ENCODE peak calls at places on chromosomes 3 and 15, in eight cellular contexts. E is WTC11, N is C1 segment of cervical spinal cord, M is HFF-Myc, F is NCI-H748 treated with DMSO at 0.1 percent for 48 hours, W is NCI-H524 treated with DMSO at 0.1 percent for 48 hours, S is cardiac muscle cell, H is Caki2. Y is an unnamed sample.

GRCh38 chr3:189806171-189806951 is 175.2 kb downstream of the TP63 start:
- DNase-seq in H (no peak), M (no peak), W (no peak), S (peak), N (no peak), E (peak), F (no peak), Y (no peak)

GRCh38 chr3:16767006-16767405 is 117.7 kb upstream of the PLCL2 start:
- DNase-seq in M (no peak), E (no peak), H (no peak), S (peak), N (no peak), F (no peak), W (no peak), Y (no peak)

GRCh38 chr15:39640665-39641064 is 59.8 kb downstream of the THBS1 start:
- DNase-seq in S (no peak), W (no peak), M (no peak), E (no peak), F (no peak), N (no peak), H (no peak), Y (no peak)

GRCh38 chr3:165803471-165803870 is 33.8 kb downstream of the BCHE start:
- DNase-seq in M (no peak), N (no peak), F (no peak), H (no peak), S (no peak), W (no peak), E (no peak), Y (no peak)

GRCh38 chr15:67992834-67993233 is 61.3 kb upstream of the PIAS1 start:
- DNase-seq in M (no peak), E (no peak), F (no peak), S (no peak), H (no peak), W (no peak), N (no peak), Y (no peak)

GRCh38 chr3:126521122-126521891 is 2.6 kb upstream of the CHST13 start:
- DNase-seq in N (no peak), S (no peak), F (no peak), W (no peak), H (no peak), E (no peak), M (no peak), Y (no peak)

GRCh38 chr3:22366781-22367180 is 615.8 kb upstream of the ZNF385D start:
- DNase-seq in H (no peak), N (no peak), E (no peak), S (no peak), M (no peak), F (no peak), W (no peak), Y (no peak)

GRCh38 chr15:80710635-80711553 is 15.8 kb downstream of the ABHD17C start:
- DNase-seq in F (no peak), W (no peak), H (no peak), S (no peak), E (no peak), N (peak), M (no peak), Y (no peak)

GRCh38 chr3:174951498-174951897 is 92.4 kb downstream of the NAALADL2 start:
- DNase-seq in N (no peak), M (no peak), S (no peak), W (no peak), E (no peak), H (no peak), F (no peak), Y (no peak)

GRCh38 chr3:156818890-156819289 is 7.3 kb upstream of the LEKR1 start:
- DNase-seq in E (no peak), W (no peak), S (no peak), F (no peak), M (no peak), H (peak), N (no peak), Y (no peak)

GRCh38 chr3:120157681-120158080 is 63.4 kb upstream of the GSK3B start:
- DNase-seq in E (no peak), F (no peak), M (no peak), W (no peak), H (no peak), N (no peak), S (no peak), Y (no peak)

GRCh38 chr3:189652042-189652441 is 20.9 kb downstream of the TP63 start:
- DNase-seq in H (peak), S (peak), F (no peak), W (no peak), M (no peak), E (peak), N (no peak), Y (peak)

GRCh38 chr15:98658831-98659699 is 10.7 kb downstream of the IGF1R start:
- DNase-seq in M (no peak), E (no peak), H (peak), W (no peak), F (peak), N (no peak), S (peak), Y (peak)

GRCh38 chr15:29917600-29918597 is 95.6 kb upstream of the TJP1 start:
- DNase-seq in E (no peak), N (no peak), M (no peak), W (no peak), F (no peak), H (no peak), S (no peak), Y (no peak)

GRCh38 chr3:65568497-65568896 is 470.2 kb downstream of the MAGI1 start:
- DNase-seq in H (no peak), M (no peak), F (no peak), W (no peak), S (no peak), N (no peak), E (no peak), Y (no peak)